ENCODE peak calls at places on chromosomes 12 and 14, in five cellular contexts. Z is mesenchymal stem cell, H is IMR-90, P is renal cortical epithelial cell, L is EH. S is an unnamed sample.
A peak's percentile ranks its signal among the peaks of the same experiment; 100 is the strongest.

GRCh38 chr14:60348211-60348610 is 99.2 kb downstream of the PPM1A start:
- DNase-seq in H (no peak), P (no peak), L (no peak), Z (no peak), S (no peak)

GRCh38 chr14:69288001-69288771 is 28.2 kb downstream of the GALNT16 start:
- DNase-seq in P (peak; percentile 78), H (peak; percentile 42), Z (peak; percentile 66), L (peak; percentile 76), S (peak; percentile 46)

GRCh38 chr12:132622437-132623071 is 4.0 kb downstream of the P2RX2 start:
- DNase-seq in L (peak; percentile 72), P (peak; percentile 12), Z (peak; percentile 84), H (peak; percentile 94), S (no peak)

GRCh38 chr12:131699434-131699833 is 11.5 kb upstream of the SFSWAP start:
- DNase-seq in P (no peak), H (no peak), L (peak; percentile 35), Z (no peak), S (no peak)

GRCh38 chr12:120261951-120262851 is 3.3 kb downstream of the PXN start:
- DNase-seq in P (peak; percentile 83), Z (no peak), H (no peak), L (peak; percentile 46), S (peak; percentile 47)

GRCh38 chr14:57897148-57897547 is 31.3 kb upstream of the SLC35F4 start:
- DNase-seq in L (no peak), P (no peak), Z (no peak), H (no peak), S (no peak)

GRCh38 chr12:27931390-27931789 is 41.1 kb downstream of the PTHLH start:
- DNase-seq in L (no peak), Z (no peak), H (no peak), P (no peak), S (no peak)

GRCh38 chr12:94157891-94158495 is 9.6 kb downstream of the PLXNC1 start:
- DNase-seq in P (no peak), Z (no peak), H (no peak), L (no peak), S (no peak)

GRCh38 chr14:85527006-85527405 is 2.9 kb upstream of the FLRT2 start:
- DNase-seq in L (peak; percentile 74), H (peak; percentile 71), Z (peak; percentile 21), P (no peak), S (peak; percentile 74)

GRCh38 chr12:53120685-53121525 is 17.6 kb downstream of the SOAT2 start:
- DNase-seq in P (no peak), L (no peak), H (no peak), Z (no peak), S (no peak)

GRCh38 chr14:67413806-67414769 is 2.1 kb upstream of the PLEK2 start:
- DNase-seq in H (peak; percentile 88), Z (peak; percentile 86), L (peak; percentile 90), P (peak; percentile 85), S (peak; percentile 87)

GRCh38 chr12:50185975-50186663 is 18.9 kb upstream of the CERS5 start:
- DNase-seq in L (peak; percentile 78), P (no peak), Z (no peak), H (peak; percentile 43), S (peak; percentile 92)

S was measured in endothelial cell of umbilical vein.